ENCODE peak calls at places on chromosomes 6 and 20, in eight cellular contexts. K, N, A, C, Q, L, I and W are unnamed samples.

GRCh38 chr20:31712112-31712553 is 10.5 kb downstream of the BCL2L1 start:
- DNase-seq in K (no peak), N (no peak), A (no peak), C (no peak), Q (no peak), L (no peak), I (no peak), W (no peak)

GRCh38 chr6:142944126-142945066 is 580 bp downstream of the HIVEP2 start:
- DNase-seq in K (peak), N (peak), A (peak), C (no peak), Q (peak), L (peak), I (peak), W (peak)

GRCh38 chr6:26304213-26305096 is 60.5 kb upstream of the BTN3A2 start:
- DNase-seq in K (peak), N (no peak), A (no peak), C (peak), Q (no peak), L (no peak), I (no peak), W (no peak)

GRCh38 chr6:105608711-105609374 is 206.0 kb upstream of the PREP start:
- DNase-seq in K (no peak), N (peak), A (no peak), C (no peak), Q (no peak), L (no peak), I (no peak), W (no peak)

GRCh38 chr6:54621285-54621684 is 225.3 kb upstream of the FAM83B start:
- DNase-seq in K (peak), N (no peak), A (no peak), C (no peak), Q (no peak), L (no peak), I (no peak), W (no peak)

GRCh38 chr6:109118955-109119354 is 23.6 kb downstream of the CEP57L1 start:
- DNase-seq in K (no peak), N (no peak), A (no peak), C (no peak), Q (no peak), L (no peak), I (no peak), W (no peak)

GRCh38 chr20:53706511-53707031 is 112.9 kb upstream of the ZNF217 start:
- DNase-seq in K (no peak), N (peak), A (no peak), C (peak), Q (no peak), L (no peak), I (no peak), W (no peak)

GRCh38 chr20:18176318-18176785 is 38.7 kb downstream of the KAT14 start:
- DNase-seq in K (no peak), N (no peak), A (no peak), C (no peak), Q (no peak), L (no peak), I (no peak), W (no peak)

GRCh38 chr20:22691369-22692118 is 107.2 kb upstream of the FOXA2 start:
- DNase-seq in K (peak), N (peak), A (peak), C (peak), Q (peak), L (peak), I (peak), W (peak)

GRCh38 chr6:65191412-65191811 is 515.6 kb downstream of the EYS start:
- DNase-seq in K (no peak), N (no peak), A (no peak), C (no peak), Q (no peak), L (no peak), I (no peak), W (no peak)